ENCODE peak calls at places on chromosomes 4 and X, in five cellular contexts. V is psoas muscle, A is right lobe of liver, L is mucosa of descending colon, B is suprapubic skin. O is an unnamed sample.

GRCh38 chr4:139534287-139534950 is 21.6 kb downstream of the SETD7 start:
- DNase-seq in V (no peak), A (no peak), L (no peak), B (no peak), O (no peak)

GRCh38 chrX:133399411-133399810 is 15.9 kb downstream of the GPC4 start:
- DNase-seq in V (no peak), A (no peak), L (no peak), B (no peak), O (no peak)

GRCh38 chr4:77152421-77152820 is 4.6 kb upstream of the CCNG2 start:
- DNase-seq in V (no peak), A (no peak), L (no peak), B (no peak), O (no peak)

GRCh38 chrX:120559799-120560198 is 963 bp downstream of the CUL4B start:
- DNase-seq in V (no peak), A (no peak), L (no peak), B (no peak), O (no peak)

GRCh38 chr4:15894923-15895411 is 43.6 kb downstream of the FGFBP1 start:
- DNase-seq in V (no peak), A (no peak), L (no peak), B (no peak), O (no peak)

GRCh38 chr4:76688737-76689078 is 209.2 kb downstream of the SOWAHB start:
- DNase-seq in V (no peak), A (no peak), L (no peak), B (no peak), O (no peak)

GRCh38 chr4:18934197-18934596 is 912.6 kb upstream of the LCORL start:
- DNase-seq in V (no peak), A (no peak), L (no peak), B (no peak), O (no peak)

GRCh38 chr4:129429566-129430339 is 333.8 kb downstream of the C4orf33 start:
- DNase-seq in V (no peak), A (no peak), L (no peak), B (no peak), O (no peak)

GRCh38 chrX:3938587-3938986 is 225.1 kb upstream of the PRKX start:
- DNase-seq in V (no peak), A (no peak), L (no peak), B (no peak), O (no peak)

GRCh38 chr4:71860643-71861042 is 76.8 kb upstream of the GC start:
- DNase-seq in V (no peak), A (no peak), L (no peak), B (no peak), O (no peak)

GRCh38 chr4:40916218-40916555 is 166.4 kb downstream of the NSUN7 start:
- DNase-seq in V (no peak), A (no peak), L (no peak), B (no peak), O (no peak)

GRCh38 chr4:11801466-11802446 is 373.1 kb upstream of the HS3ST1 start:
- DNase-seq in V (no peak), A (no peak), L (no peak), B (no peak), O (no peak)

GRCh38 chrX:38052096-38052495 is 45.7 kb downstream of the SYTL5 start:
- DNase-seq in V (no peak), A (no peak), L (no peak), B (no peak), O (no peak)

GRCh38 chr4:101439926-101440325 is 92.6 kb upstream of the PPP3CA start:
- DNase-seq in V (no peak), A (no peak), L (no peak), B (no peak), O (no peak)

GRCh38 chr4:25051534-25051933 is 20.8 kb upstream of the LGI2 start:
- DNase-seq in V (no peak), A (no peak), L (no peak), B (no peak), O (no peak)

GRCh38 chr4:53960843-53961242 is 103.6 kb downstream of the CHIC2 start:
- DNase-seq in V (no peak), A (no peak), L (no peak), B (no peak), O (no peak)

GRCh38 chrX:12894074-12894691 is 12.2 kb upstream of the TLR8 start:
- DNase-seq in V (peak; percentile 52), A (no peak), L (no peak), B (no peak), O (no peak)

GRCh38 chr4:176794151-176794550 is 1.4 kb upstream of the VEGFC start:
- DNase-seq in V (no peak), A (no peak), L (no peak), B (no peak), O (no peak)

GRCh38 chr4:74376888-74377483 is 12.0 kb downstream of the EREG start:
- DNase-seq in V (no peak), A (no peak), L (no peak), B (no peak), O (no peak)

GRCh38 chr4:149145803-149146202 is 669.8 kb downstream of the IQCM start:
- DNase-seq in V (no peak), A (no peak), L (no peak), B (no peak), O (no peak)

GRCh38 chrX:13033193-13033592 is 11.2 kb downstream of the FAM9C start:
- DNase-seq in V (no peak), A (no peak), L (no peak), B (no peak), O (no peak)

GRCh38 chrX:2955838-2956237 is 26.7 kb upstream of the ARSD start:
- DNase-seq in V (no peak), A (no peak), L (no peak), B (no peak), O (no peak)

GRCh38 chrX:150365953-150366911 is 3.1 kb downstream of the MAMLD1 start:
- DNase-seq in V (peak; percentile 62), A (peak; percentile 52), L (no peak), B (no peak), O (peak; percentile 64)

GRCh38 chr4:135418353-135418752 is 1216.8 kb upstream of the PABPC4L start:
- DNase-seq in V (no peak), A (no peak), L (no peak), B (no peak), O (no peak)

GRCh38 chr4:76060506-76060905 is 14.0 kb upstream of the ART3 start:
- DNase-seq in V (no peak), A (no peak), L (no peak), B (no peak), O (no peak)

GRCh38 chrX:13669246-13669689 is 16.3 kb downstream of the TCEANC start:
- DNase-seq in V (no peak), A (peak; percentile 77), L (peak; percentile 61), B (no peak), O (peak; percentile 85)

GRCh38 chrX:57951666-57952319 is 41.5 kb upstream of the ZXDA start:
- DNase-seq in V (peak; percentile 44), A (no peak), L (peak; percentile 43), B (no peak), O (no peak)

GRCh38 chr4:77819409-77819835 is 254 bp upstream of the CNOT6L start:
- DNase-seq in V (no peak), A (no peak), L (peak; percentile 70), B (no peak), O (no peak)

GRCh38 chr4:25313194-25313895 is 771 bp downstream of the ZCCHC4 start:
- DNase-seq in V (no peak), A (no peak), L (no peak), B (no peak), O (no peak)

GRCh38 chr4:93810340-93810992 is 18.1 kb upstream of the ATOH1 start:
- DNase-seq in V (no peak), A (no peak), L (no peak), B (no peak), O (no peak)

GRCh38 chr4:31343058-31343457 is 622.9 kb downstream of the PCDH7 start:
- DNase-seq in V (no peak), A (no peak), L (no peak), B (no peak), O (no peak)

GRCh38 chrX:64306712-64307111 is 76.3 kb upstream of the ASB12 start:
- DNase-seq in V (no peak), A (no peak), L (no peak), B (no peak), O (no peak)

GRCh38 chr4:100422911-100423310 is 94.9 kb downstream of the EMCN start:
- DNase-seq in V (no peak), A (no peak), L (no peak), B (no peak), O (no peak)

DNA sequence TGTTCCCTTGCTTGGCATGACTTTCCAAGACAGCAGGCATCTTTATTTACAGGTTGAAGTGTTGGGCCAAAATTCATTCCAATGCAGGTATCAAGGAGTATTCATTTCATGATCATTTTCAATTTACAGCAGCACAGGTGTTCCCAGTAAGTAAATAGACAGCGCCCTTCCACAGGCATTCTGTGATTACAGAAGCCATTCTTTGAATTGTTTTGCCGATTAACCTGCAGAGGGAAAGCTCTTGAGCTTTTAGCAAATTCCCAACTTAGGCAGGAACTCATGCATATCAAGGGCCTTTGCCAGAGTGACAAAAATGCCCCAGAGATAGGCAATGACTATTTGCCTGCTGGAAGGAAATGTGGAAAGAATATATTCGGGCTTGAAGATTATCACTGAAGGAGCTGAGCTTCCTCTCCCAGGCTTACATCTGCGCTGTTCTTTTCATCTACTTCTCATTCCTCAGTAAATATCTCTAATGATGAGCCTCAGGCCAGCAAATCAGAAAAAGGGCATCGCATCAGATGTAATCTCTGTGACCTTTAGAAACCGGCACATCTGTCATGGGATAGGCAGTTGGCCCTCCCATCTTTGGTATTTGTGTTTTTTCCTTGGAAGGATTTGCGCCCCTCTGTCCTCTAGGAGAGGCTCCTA is 6.7 kb downstream of the TXK start:
- DNase-seq in V (no peak), A (no peak), L (no peak), B (no peak), O (no peak)
- H3K4me3 ChIP-seq in V (peak overlapping the region; percentile 40), A (no peak overlapping the region), L (no peak overlapping the region), B (peak overlapping the region; percentile 37), O (peak overlapping the region; percentile 1)

GRCh38 chr4:87012265-87012953 is 77.6 kb downstream of the AFF1 start:
- DNase-seq in V (no peak), A (peak; percentile 74), L (no peak), B (no peak), O (no peak)
- H3K4me1 ChIP-seq in V (peaks cover 86% of the 10 kb centered on the region), A (no peaks in the 10 kb centered on the region), L (peaks cover 56% of the 10 kb centered on the region), B (peaks cover 85% of the 10 kb centered on the region), O (peaks cover 10% of the 10 kb centered on the region)

DNA sequence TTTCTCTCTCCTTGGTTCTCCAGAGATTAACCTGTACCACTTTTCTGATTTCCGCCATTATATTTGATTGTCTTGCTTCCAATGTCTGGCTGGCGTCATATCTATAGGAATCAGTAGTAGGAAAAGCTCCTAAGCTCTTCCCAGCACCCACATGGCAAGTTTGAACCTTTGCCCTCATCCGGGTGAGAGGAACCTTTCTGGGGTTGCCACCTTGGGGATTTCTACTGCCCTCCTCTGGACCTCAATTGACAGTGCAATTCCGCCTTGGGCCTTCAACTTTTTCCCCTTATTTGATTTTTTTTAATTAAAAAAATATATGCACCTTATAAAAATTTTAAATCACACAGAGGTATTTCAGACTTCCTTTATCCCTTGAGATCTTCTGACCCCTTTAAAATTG is 2.0 kb upstream of the CXorf66 start:
- DNase-seq in V (no peak), A (peak; percentile 54), L (no peak), B (no peak), O (no peak)
- TF ChIP-seq CTCF in V (no peak), A (peak; percentile 22), L (no peak), B (no peak), O (no peak)

DNA sequence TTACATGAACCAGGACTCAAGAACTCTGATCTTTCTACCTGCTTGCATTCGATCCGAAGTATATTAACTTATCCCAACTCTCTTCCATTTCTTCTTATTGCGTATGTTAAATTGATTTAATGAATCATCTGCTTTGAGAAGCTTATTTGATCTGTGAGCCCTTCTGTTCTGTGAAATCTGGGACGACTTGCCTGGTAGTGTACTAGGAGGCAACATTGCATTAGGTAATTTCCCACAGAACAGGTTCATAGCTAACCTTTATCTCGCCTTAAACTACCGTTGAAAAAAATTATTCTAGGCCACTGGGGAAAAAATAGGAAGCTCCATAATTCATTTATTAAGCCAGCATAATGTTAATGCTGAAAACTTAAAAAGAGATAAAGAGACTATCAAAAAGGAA is 67.2 kb upstream of the MAB21L2 start:
- DNase-seq in V (no peak), A (no peak), L (no peak), B (no peak), O (no peak)
- H3K4me3 ChIP-seq in V (no peak overlapping the region), A (no peak overlapping the region), L (no peak overlapping the region), B (no peak overlapping the region), O (no peak overlapping the region)